ENCODE peak calls at places on chromosomes 13 and 19, in seven cellular contexts. M is LHCN-M2; P is stimulated activated CD8-positive, alpha-beta memory T cell treated with anti-CD3 and anti-CD28 coated beads, Interleukin-4, amount 100 ng/mL, for 1 hour; N is upper lobe of left lung; S is CD4-positive, CD25-positive, alpha-beta regulatory T cell; A is suprapubic skin; O is sciatic nerve. C is an unnamed sample.

GRCh38 chr13:52405767-52406494 is at the start of gene THSD1:
- DNase-seq in M (peak), P (no peak), N (peak), S (no peak), A (peak), O (peak), C (peak)

GRCh38 chr19:6718741-6719539 is 1.5 kb downstream of the C3 start:
- DNase-seq in M (peak), P (no peak), N (peak), S (peak), A (peak), O (no peak), C (peak)

GRCh38 chr13:48902421-48902820 is 73.3 kb upstream of the FNDC3A start:
- DNase-seq in M (peak), P (no peak), N (no peak), S (no peak), A (no peak), O (no peak), C (peak)

GRCh38 chr13:47087841-47088240 is 191.0 kb upstream of the HTR2A start:
- DNase-seq in M (peak), P (no peak), N (no peak), S (no peak), A (no peak), O (no peak), C (no peak)

GRCh38 chr13:65034266-65034665 is 2195.9 kb downstream of the PCDH9 start:
- DNase-seq in M (no peak), P (no peak), N (peak), S (no peak), A (no peak), O (no peak), C (no peak)

GRCh38 chr19:6740589-6741348 is 1.3 kb downstream of the TRIP10 start:
- DNase-seq in M (peak), P (no peak), N (peak), S (no peak), A (peak), O (peak), C (peak)

GRCh38 chr19:32018014-32018413 is 327.4 kb upstream of the ZNF507 start:
- DNase-seq in M (no peak), P (no peak), N (no peak), S (no peak), A (no peak), O (no peak), C (peak)

GRCh38 chr19:49626243-49626642 is 13.7 kb downstream of the RRAS start:
- DNase-seq in M (no peak), P (no peak), N (no peak), S (no peak), A (no peak), O (no peak), C (no peak)

GRCh38 chr19:10553943-10554381 is 10.3 kb downstream of the ATG4D start:
- DNase-seq in M (no peak), P (no peak), N (peak), S (peak), A (no peak), O (no peak), C (peak)

GRCh38 chr13:25988655-25989054 is 63.2 kb downstream of the SHISA2 start:
- DNase-seq in M (no peak), P (no peak), N (no peak), S (no peak), A (no peak), O (no peak), C (no peak)

GRCh38 chr19:2627319-2627829 is 75.1 kb downstream of the GNG7 start:
- DNase-seq in M (peak), P (no peak), N (peak), S (no peak), A (peak), O (no peak), C (peak)

GRCh38 chr13:50016421-50016820 is 1.2 kb downstream of the KCNRG start:
- DNase-seq in M (peak), P (no peak), N (no peak), S (no peak), A (no peak), O (no peak), C (no peak)

GRCh38 chr19:33248954-33249613 is 23.4 kb upstream of the SLC7A10 start:
- DNase-seq in M (no peak), P (no peak), N (peak), S (no peak), A (no peak), O (no peak), C (no peak)

GRCh38 chr19:6322284-6322683 is 11.1 kb downstream of the ACER1 start:
- DNase-seq in M (no peak), P (no peak), N (no peak), S (no peak), A (no peak), O (no peak), C (no peak)

GRCh38 chr19:55216461-55217198 is 7.3 kb upstream of the PTPRH start:
- DNase-seq in M (peak), P (no peak), N (peak), S (peak), A (peak), O (peak), C (peak)

GRCh38 chr13:46124531-46124966 is 19.7 kb upstream of the CPB2 start:
- DNase-seq in M (no peak), P (no peak), N (no peak), S (no peak), A (no peak), O (no peak), C (no peak)

GRCh38 chr13:67366533-67366932 is 136.4 kb upstream of the PCDH9 start:
- DNase-seq in M (peak), P (no peak), N (no peak), S (no peak), A (no peak), O (no peak), C (no peak)

GRCh38 chr19:34173145-34173956 is 1.0 kb downstream of the LSM14A start:
- DNase-seq in M (peak), P (no peak), N (no peak), S (no peak), A (peak), O (peak), C (peak)

GRCh38 chr19:9309974-9310446 is 372 bp upstream of the ZNF699 start:
- DNase-seq in M (peak), P (no peak), N (peak), S (no peak), A (peak), O (peak), C (no peak)

GRCh38 chr13:113364371-113364932 is 522 bp upstream of the GRTP1 start:
- DNase-seq in M (no peak), P (no peak), N (peak), S (no peak), A (no peak), O (no peak), C (no peak)

GRCh38 chr13:22561581-22561980 is 619.2 kb upstream of the SGCG start:
- DNase-seq in M (peak), P (no peak), N (no peak), S (no peak), A (no peak), O (no peak), C (no peak)

GRCh38 chr19:5225486-5226345 is 114.9 kb downstream of the PTPRS start:
- DNase-seq in M (no peak), P (no peak), N (no peak), S (no peak), A (no peak), O (no peak), C (no peak)

GRCh38 chr13:52109096-52109495 is 19.8 kb downstream of the NEK5 start:
- DNase-seq in M (no peak), P (no peak), N (no peak), S (no peak), A (no peak), O (no peak), C (no peak)

GRCh38 chr13:94959616-94960015 is 247.3 kb upstream of the SOX21 start:
- DNase-seq in M (no peak), P (no peak), N (no peak), S (no peak), A (no peak), O (no peak), C (no peak)

GRCh38 chr13:93614776-93615175 is 388.2 kb downstream of the GPC6 start:
- DNase-seq in M (no peak), P (no peak), N (no peak), S (no peak), A (no peak), O (no peak), C (no peak)

GRCh38 chr19:5090780-5091575 is 122.1 kb downstream of the KDM4B start:
- DNase-seq in M (peak), P (no peak), N (peak), S (no peak), A (no peak), O (no peak), C (no peak)

GRCh38 chr19:49968279-49968922 is 7.4 kb upstream of the SIGLEC11 start:
- DNase-seq in M (no peak), P (no peak), N (no peak), S (no peak), A (no peak), O (no peak), C (no peak)

GRCh38 chr19:39307233-39307821 is 11.1 kb downstream of the IFNL1 start:
- DNase-seq in M (no peak), P (no peak), N (peak), S (no peak), A (peak), O (no peak), C (no peak)

GRCh38 chr13:114004416-114005205 is 30.7 kb upstream of the C13orf46 start:
- DNase-seq in M (no peak), P (no peak), N (peak), S (no peak), A (peak), O (no peak), C (no peak)

C was measured in mammary epithelial cell.